ENCODE peak calls at places on chromosomes 2 and 18, in ten cellular contexts. R is lower leg skin, F is tibial nerve, L is heart left ventricle, T is Peyer's patch, D is A549, N is adrenal gland, S is HCT116, P is suprapubic skin, G is GM12878. Z is an unnamed sample.

GRCh38 chr18:62438402-62438801 is 84.4 kb upstream of the ZCCHC2 start:
- DNase-seq in R (no peak), F (no peak), L (no peak), T (no peak), D (no peak), N (peak), S (no peak), P (no peak), G (no peak), Z (no peak)

GRCh38 chr2:234278556-234279286 is 218.2 kb downstream of the ARL4C start:
- DNase-seq in R (no peak), F (no peak), L (no peak), T (no peak), D (no peak), N (no peak), S (no peak), P (no peak), G (no peak), Z (no peak)

GRCh38 chr2:16613475-16613874 is 52.2 kb downstream of the CYRIA start:
- DNase-seq in R (no peak), F (no peak), L (no peak), T (no peak), D (peak), N (no peak), S (no peak), P (no peak), G (no peak), Z (no peak)

GRCh38 chr2:240347949-240348500 is 87.4 kb upstream of the GPC1 start:
- DNase-seq in R (no peak), F (no peak), L (no peak), T (no peak), D (no peak), N (no peak), S (no peak), P (no peak), G (no peak), Z (no peak)

GRCh38 chr2:166314022-166314759 is 61.6 kb downstream of the SCN9A start:
- DNase-seq in R (no peak), F (no peak), L (no peak), T (no peak), D (no peak), N (no peak), S (no peak), P (no peak), G (no peak), Z (no peak)

GRCh38 chr2:236888766-236889035 is 197.0 kb upstream of the COPS8 start:
- DNase-seq in R (no peak), F (no peak), L (no peak), T (no peak), D (no peak), N (no peak), S (no peak), P (no peak), G (no peak), Z (no peak)

GRCh38 chr2:75552222-75552621 is 8.5 kb downstream of the EVA1A start:
- DNase-seq in R (no peak), F (no peak), L (no peak), T (no peak), D (no peak), N (no peak), S (no peak), P (no peak), G (no peak), Z (no peak)

GRCh38 chr2:100253786-100254185 is 68.5 kb downstream of the LONRF2 start:
- DNase-seq in R (no peak), F (no peak), L (no peak), T (no peak), D (no peak), N (no peak), S (no peak), P (no peak), G (no peak), Z (no peak)

GRCh38 chr2:46072146-46072820 is 224.9 kb upstream of the EPAS1 start:
- DNase-seq in R (no peak), F (no peak), L (no peak), T (no peak), D (no peak), N (no peak), S (no peak), P (no peak), G (no peak), Z (no peak)

GRCh38 chr2:121037480-121037879 is 247.5 kb downstream of the TFCP2L1 start:
- DNase-seq in R (no peak), F (no peak), L (no peak), T (no peak), D (no peak), N (no peak), S (no peak), P (no peak), G (no peak), Z (peak)

GRCh38 chr2:229431331-229431954 is 160.4 kb upstream of the PID1 start:
- DNase-seq in R (no peak), F (no peak), L (no peak), T (no peak), D (no peak), N (no peak), S (peak), P (no peak), G (no peak), Z (no peak)

GRCh38 chr2:215435261-215435808 is 533 bp downstream of the FN1 start:
- DNase-seq in R (no peak), F (no peak), L (no peak), T (no peak), D (peak), N (no peak), S (no peak), P (no peak), G (no peak), Z (peak)

GRCh38 chr2:142041105-142041504 is 89.7 kb downstream of the LRP1B start:
- DNase-seq in R (no peak), F (no peak), L (no peak), T (no peak), D (no peak), N (no peak), S (no peak), P (no peak), G (no peak), Z (no peak)

GRCh38 chr2:43754180-43754579 is 19.7 kb upstream of the DYNC2LI1 start:
- DNase-seq in R (no peak), F (no peak), L (peak), T (no peak), D (no peak), N (peak), S (no peak), P (no peak), G (no peak), Z (no peak)

GRCh38 chr2:69138793-69139510 is 126.0 kb downstream of the ANTXR1 start:
- DNase-seq in R (peak), F (no peak), L (peak), T (no peak), D (peak), N (peak), S (peak), P (no peak), G (no peak), Z (no peak)

GRCh38 chr2:85750509-85751299 is 3.1 kb upstream of the ATOH8 start:
- DNase-seq in R (peak), F (peak), L (peak), T (peak), D (peak), N (peak), S (peak), P (no peak), G (no peak), Z (peak)

GRCh38 chr2:101930019-101930418 is 61.7 kb upstream of the IL1R2 start:
- DNase-seq in R (no peak), F (no peak), L (no peak), T (no peak), D (no peak), N (no peak), S (no peak), P (no peak), G (no peak), Z (no peak)

GRCh38 chr2:150480241-150480640 is 7.2 kb downstream of the RND3 start:
- DNase-seq in R (no peak), F (no peak), L (no peak), T (no peak), D (no peak), N (peak), S (no peak), P (no peak), G (no peak), Z (peak)

GRCh38 chr2:111219285-111219684 is 98.6 kb downstream of the BCL2L11 start:
- DNase-seq in R (no peak), F (no peak), L (no peak), T (no peak), D (no peak), N (no peak), S (no peak), P (no peak), G (peak), Z (no peak)

GRCh38 chr2:3944071-3944470 is 240.7 kb downstream of the DCDC2C start:
- DNase-seq in R (no peak), F (no peak), L (no peak), T (no peak), D (no peak), N (no peak), S (no peak), P (no peak), G (no peak), Z (no peak)

GRCh38 chr2:115234175-115234574 is 791.7 kb downstream of the DPP10 start:
- DNase-seq in R (no peak), F (no peak), L (no peak), T (no peak), D (no peak), N (no peak), S (no peak), P (no peak), G (no peak), Z (no peak)

GRCh38 chr2:181900007-181900651 is 8.6 kb downstream of the ITPRID2 start:
- DNase-seq in R (no peak), F (no peak), L (no peak), T (no peak), D (no peak), N (no peak), S (no peak), P (no peak), G (no peak), Z (no peak)

GRCh38 chr18:37482433-37482832 is 83.2 kb downstream of the CELF4 start:
- DNase-seq in R (no peak), F (no peak), L (no peak), T (no peak), D (no peak), N (no peak), S (no peak), P (no peak), G (no peak), Z (no peak)

GRCh38 chr2:239239607-239240479 is 161.0 kb downstream of the HDAC4 start:
- DNase-seq in R (no peak), F (no peak), L (peak), T (no peak), D (no peak), N (peak), S (no peak), P (peak), G (no peak), Z (no peak)

GRCh38 chr2:63078852-63079606 is 28.4 kb downstream of the OTX1 start:
- DNase-seq in R (no peak), F (no peak), L (no peak), T (no peak), D (no peak), N (no peak), S (peak), P (no peak), G (no peak), Z (no peak)

GRCh38 chr2:221350621-221351020 is 221.5 kb downstream of the EPHA4 start:
- DNase-seq in R (no peak), F (no peak), L (no peak), T (no peak), D (no peak), N (no peak), S (no peak), P (no peak), G (no peak), Z (no peak)

GRCh38 chr18:13222371-13223281 is 4.1 kb downstream of the LDLRAD4 start:
- DNase-seq in R (peak), F (no peak), L (peak), T (no peak), D (no peak), N (peak), S (no peak), P (peak), G (no peak), Z (peak)

GRCh38 chr2:2823061-2823753 is 492.1 kb upstream of the MYT1L start:
- DNase-seq in R (no peak), F (no peak), L (no peak), T (no peak), D (no peak), N (no peak), S (no peak), P (no peak), G (no peak), Z (no peak)

GRCh38 chr2:101706121-101706818 is 8.8 kb downstream of the MAP4K4 start:
- DNase-seq in R (no peak), F (no peak), L (no peak), T (no peak), D (no peak), N (no peak), S (no peak), P (no peak), G (no peak), Z (no peak)

GRCh38 chr2:236341066-236341465 is 76.9 kb upstream of the ASB18 start:
- DNase-seq in R (no peak), F (no peak), L (no peak), T (no peak), D (no peak), N (no peak), S (no peak), P (no peak), G (no peak), Z (no peak)

GRCh38 chr2:229653551-229653950 is 60.8 kb downstream of the DNER start:
- DNase-seq in R (no peak), F (no peak), L (no peak), T (no peak), D (no peak), N (no peak), S (no peak), P (no peak), G (no peak), Z (no peak)

GRCh38 chr2:45265336-45265735 is 256.1 kb upstream of the SIX2 start:
- DNase-seq in R (no peak), F (no peak), L (no peak), T (no peak), D (no peak), N (no peak), S (no peak), P (no peak), G (no peak), Z (no peak)

GRCh38 chr2:229417176-229417575 is 146.1 kb upstream of the PID1 start:
- DNase-seq in R (no peak), F (no peak), L (no peak), T (no peak), D (no peak), N (no peak), S (no peak), P (no peak), G (no peak), Z (no peak)

GRCh38 chr18:78579854-78580577 is 399.6 kb upstream of the SALL3 start:
- DNase-seq in R (no peak), F (no peak), L (no peak), T (no peak), D (no peak), N (no peak), S (no peak), P (no peak), G (no peak), Z (no peak)

GRCh38 chr18:63860536-63860930 is 27.0 kb upstream of the SERPINB2 start:
- DNase-seq in R (no peak), F (no peak), L (no peak), T (no peak), D (no peak), N (no peak), S (no peak), P (no peak), G (no peak), Z (no peak)

GRCh38 chr18:62420513-62421209 is 95.6 kb downstream of the TNFRSF11A start:
- DNase-seq in R (no peak), F (no peak), L (no peak), T (peak), D (peak), N (no peak), S (no peak), P (no peak), G (peak), Z (peak)

GRCh38 chr2:101999122-101999789 is 7.5 kb downstream of the IL1R2 start:
- DNase-seq in R (no peak), F (no peak), L (no peak), T (no peak), D (peak), N (no peak), S (no peak), P (no peak), G (no peak), Z (peak)

GRCh38 chr18:31878358-31878757 is 64.6 kb downstream of the TRAPPC8 start:
- DNase-seq in R (no peak), F (no peak), L (no peak), T (no peak), D (no peak), N (no peak), S (no peak), P (no peak), G (no peak), Z (no peak)

GRCh38 chr2:223599646-223600009 is 2.5 kb downstream of the SCG2 start:
- DNase-seq in R (no peak), F (no peak), L (no peak), T (no peak), D (no peak), N (no peak), S (no peak), P (no peak), G (no peak), Z (no peak)

GRCh38 chr2:223602972-223603371 is 811 bp upstream of the SCG2 start:
- DNase-seq in R (no peak), F (no peak), L (no peak), T (no peak), D (no peak), N (no peak), S (no peak), P (no peak), G (no peak), Z (no peak)

GRCh38 chr2:223604231-223604630 is 2.1 kb upstream of the SCG2 start:
- DNase-seq in R (no peak), F (no peak), L (no peak), T (no peak), D (no peak), N (no peak), S (no peak), P (no peak), G (no peak), Z (no peak)

GRCh38 chr2:223600056-223600455 is 2.1 kb downstream of the SCG2 start:
- DNase-seq in R (no peak), F (no peak), L (no peak), T (no peak), D (no peak), N (no peak), S (no peak), P (no peak), G (no peak), Z (no peak)

DNA sequence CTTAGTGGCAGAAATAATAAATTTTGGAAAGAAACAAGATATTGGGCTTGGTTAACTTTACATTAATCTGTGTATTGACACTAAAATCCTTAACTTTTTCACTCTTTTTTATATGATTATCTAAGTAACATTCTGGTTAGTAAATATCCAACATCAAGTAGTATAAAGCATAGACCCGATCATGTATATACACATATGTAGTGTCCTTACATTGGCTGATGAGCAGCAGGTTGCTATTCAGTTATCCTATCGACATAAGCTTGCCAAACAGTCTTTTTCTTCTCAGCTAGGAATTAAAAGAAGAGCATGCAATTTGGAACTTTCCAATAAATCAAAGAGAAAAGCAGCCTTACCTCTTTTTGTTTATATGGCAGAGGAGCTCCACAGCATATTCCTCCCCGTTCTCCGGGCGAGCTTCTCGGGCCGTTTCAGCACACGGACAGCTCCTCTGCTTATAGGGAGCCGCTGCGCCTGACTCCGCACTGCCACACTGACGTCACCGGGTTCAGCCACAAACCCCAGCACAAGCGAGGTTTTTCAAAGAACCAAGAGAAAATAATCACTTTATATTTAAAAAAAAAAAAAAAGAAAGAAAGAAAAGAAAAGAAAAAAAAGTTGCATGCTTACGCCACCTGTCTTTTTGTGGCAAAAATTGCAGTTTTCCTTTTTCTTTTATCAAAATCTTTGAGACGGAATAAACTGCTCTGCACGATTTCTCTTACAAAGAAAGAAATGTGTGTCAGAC is at the start of gene SCG2:
- DNase-seq in R (peak), F (peak), L (peak), T (peak), D (peak), N (peak), S (peak), P (peak), G (no peak), Z (peak)
- TF ChIP-seq CTCF in R (no peak), F (no peak), L (peak), T (peak), D (peak), N (peak), S (peak), P (peak), G (peak), Z (peak)

GRCh38 chr18:9474983-9475642 is at the start of gene RALBP1:
- DNase-seq in R (peak), F (peak), L (peak), T (peak), D (peak), N (peak), S (peak), P (peak), G (peak), Z (peak)
- TF ChIP-seq POLR2A in R (no peak), F (peak), L (peak), T (peak), D (peak), N (peak), S (peak), P (no peak), G (peak), Z (no peak)

GRCh38 chr2:8329660-8330622 is 351.9 kb upstream of the ID2 start:
- DNase-seq in R (no peak), F (no peak), L (no peak), T (no peak), D (no peak), N (no peak), S (no peak), P (no peak), G (no peak), Z (no peak)
- TF ChIP-seq CTCF in R (no peak), F (no peak), L (no peak), T (no peak), D (no peak), N (no peak), S (no peak), P (no peak), G (no peak), Z (no peak)

GRCh38 chr2:119759451-119760236 is at the start of gene PTPN4:
- DNase-seq in R (peak), F (peak), L (peak), T (peak), D (peak), N (peak), S (peak), P (peak), G (peak), Z (peak)
- TF ChIP-seq POLR2A in R (no peak), F (peak), L (peak), T (peak), D (peak), N (peak), S (peak), P (no peak), G (peak), Z (peak)

DNA sequence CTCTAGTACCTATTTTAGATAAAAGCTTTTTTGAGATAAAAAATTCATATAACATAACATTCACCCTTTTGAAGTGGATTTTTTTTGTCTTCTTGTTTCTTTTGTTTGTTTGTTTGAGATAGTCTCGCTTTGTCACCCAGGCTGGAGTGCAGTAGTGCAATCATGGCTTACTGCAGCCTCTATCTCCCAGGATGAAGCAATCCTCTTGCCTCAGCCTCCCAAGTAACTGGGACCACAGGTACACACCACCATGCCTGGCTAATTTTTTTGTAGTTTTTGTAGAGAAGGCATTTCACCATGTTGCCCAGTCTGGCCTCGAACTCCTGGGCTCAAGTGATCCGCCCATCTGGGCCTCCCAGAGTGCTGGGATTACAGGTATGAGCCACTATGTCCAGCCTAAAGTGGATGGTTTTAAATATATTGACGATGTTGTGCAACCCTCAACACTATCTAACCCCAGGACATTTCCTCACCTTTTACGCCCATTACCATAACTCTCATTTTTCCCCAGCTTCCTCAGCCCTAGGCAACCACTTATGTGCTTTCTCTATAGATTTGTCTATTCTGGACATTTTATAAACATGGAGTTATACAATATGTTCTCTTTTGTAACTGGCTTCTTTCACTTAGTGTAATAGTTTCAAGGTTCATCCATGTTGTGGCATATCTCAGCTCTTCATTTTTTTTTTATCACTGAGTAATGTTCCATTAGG is 38.8 kb downstream of the CTIF start:
- DNase-seq in R (no peak), F (no peak), L (peak), T (no peak), D (no peak), N (no peak), S (no peak), P (no peak), G (no peak), Z (no peak)
- TF ChIP-seq CTCF in R (no peak), F (no peak), L (no peak), T (no peak), D (no peak), N (no peak), S (no peak), P (no peak), G (no peak), Z (no peak)

Z was measured in stomach.